ENCODE peak calls at places on chromosomes 5 and 9, in five cellular contexts. Q, Z, R, N and X are unnamed samples.

GRCh38 chr5:36655171-36655570 is 48.8 kb downstream of the SLC1A3 start:
- DNase-seq in N (peak), Q (no peak), R (no peak), Z (peak), X (no peak)

GRCh38 chr5:93819666-93820065 is 78.3 kb upstream of the POU5F2 start:
- DNase-seq in Z (peak), R (no peak), Q (no peak), N (peak), X (no peak)

GRCh38 chr5:149940077-149940574 is 4.5 kb downstream of the PDE6A start:
- DNase-seq in Z (no peak), N (no peak), Q (no peak), R (no peak), X (no peak)

GRCh38 chr9:113187935-113188595 is 33.0 kb downstream of the FKBP15 start:
- DNase-seq in N (peak), R (peak), Q (peak), Z (no peak), X (no peak)

GRCh38 chr9:38371495-38371894 is 21.0 kb upstream of the ALDH1B1 start:
- DNase-seq in Z (peak), R (peak), Q (peak), N (no peak), X (peak)

GRCh38 chr9:136311433-136312375 is 7.8 kb upstream of the CCDC187 start:
- DNase-seq in Z (no peak), N (peak), Q (no peak), R (no peak), X (no peak)

GRCh38 chr5:90873033-90873517 is 314.5 kb downstream of the ADGRV1 start:
- DNase-seq in Q (peak), Z (no peak), N (no peak), R (no peak), X (peak)

GRCh38 chr5:85648495-85648894 is 969.2 kb upstream of the COX7C start:
- DNase-seq in R (no peak), N (no peak), Q (no peak), Z (no peak), X (no peak)

GRCh38 chr5:96434201-96434645 is 1.2 kb upstream of the PCSK1 start:
- DNase-seq in N (peak), Z (peak), R (no peak), Q (peak), X (peak)

DNA sequence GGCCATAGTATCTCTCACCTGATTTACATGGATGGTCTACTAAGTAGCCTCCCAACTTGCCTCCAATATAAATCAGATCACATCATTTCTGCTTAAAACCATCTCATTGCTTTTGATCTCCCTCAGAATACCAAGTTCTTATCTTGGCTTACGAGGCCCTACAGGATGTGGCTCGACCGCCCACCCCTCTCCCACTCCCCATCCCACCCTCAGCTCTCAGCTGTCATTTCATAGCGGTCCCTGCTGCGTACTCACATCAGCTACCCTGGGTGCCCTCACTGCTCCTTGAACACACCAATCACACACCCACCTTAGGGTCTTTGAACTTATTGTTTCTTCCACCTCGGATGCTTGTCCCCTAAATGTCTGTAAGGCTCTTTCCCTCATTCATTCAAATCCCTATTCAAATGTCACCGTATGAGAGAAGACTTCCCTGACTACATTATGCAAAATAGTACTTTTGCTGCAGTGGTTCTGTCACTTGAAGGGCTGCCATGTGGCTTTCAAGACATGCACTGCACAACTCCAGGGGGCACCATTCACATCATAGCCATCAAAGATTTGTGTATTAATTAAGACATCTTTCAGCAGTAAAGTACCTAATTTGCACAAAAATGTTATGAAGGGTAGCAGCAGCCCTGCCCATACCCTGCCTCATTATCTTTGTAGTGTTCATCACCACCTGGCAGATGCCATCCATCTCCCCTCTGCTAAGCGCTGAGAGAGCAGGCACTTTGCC is 171.1 kb downstream of the ENC1 start:
- DNase-seq in Q (no peak), R (no peak), N (no peak), Z (no peak), X (no peak)
- H3K27ac ChIP-seq in Q (no peak), R (no peak), N (no peak), Z (no peak), X (no peak)

GRCh38 chr5:176359658-176360057 is 1.9 kb downstream of the KIAA1191 start:
- DNase-seq in R (no peak), Z (no peak), N (no peak), Q (no peak), X (no peak)
- H3K4me3 ChIP-seq in R (no peak), Z (peak), N (no peak), Q (no peak), X (no peak)

GRCh38 chr5:81187885-81188284 is 45.2 kb upstream of the CKMT2 start:
- DNase-seq in N (peak), Z (no peak), R (no peak), Q (peak), X (no peak)

GRCh38 chr5:81183811-81184748 is 49.0 kb upstream of the CKMT2 start:
- DNase-seq in Q (no peak), N (no peak), Z (no peak), R (no peak), X (no peak)

GRCh38 chr5:81182396-81183390 is 50.4 kb upstream of the CKMT2 start:
- DNase-seq in Z (no peak), Q (no peak), R (no peak), N (no peak), X (no peak)

GRCh38 chr5:81181576-81182316 is 51.4 kb upstream of the CKMT2 start:
- DNase-seq in R (no peak), Z (peak), Q (no peak), N (no peak), X (no peak)

GRCh38 chr5:81184749-81185110 is 48.4 kb upstream of the CKMT2 start:
- DNase-seq in Z (no peak), Q (no peak), R (no peak), N (no peak), X (no peak)
- H3K27ac ChIP-seq in Z (no peak), Q (no peak), R (no peak), N (no peak), X (no peak)

DNA sequence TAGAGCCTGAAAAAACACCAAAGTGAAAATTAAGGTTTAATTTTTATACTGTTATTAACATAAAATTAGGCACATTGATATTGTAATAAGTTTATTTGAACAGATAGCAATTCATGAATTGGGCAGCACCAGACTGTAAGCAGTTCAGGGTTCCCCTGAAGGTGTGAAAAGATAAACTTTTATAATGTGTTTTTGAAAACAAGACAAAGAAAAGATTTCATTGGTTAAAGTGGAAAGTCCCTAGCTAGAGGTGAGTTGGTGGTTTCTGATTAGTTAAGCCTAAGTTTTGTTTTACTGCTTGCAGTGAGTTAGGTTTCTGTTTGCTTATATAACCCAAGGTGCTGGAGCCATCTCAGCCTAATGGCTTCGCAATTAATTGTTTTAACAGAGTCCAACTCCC is 96.5 kb upstream of the RPS23 start:
- DNase-seq in N (no peak), Q (no peak), Z (no peak), R (no peak), X (no peak)
- H3K4me3 ChIP-seq in N (no peak), Q (no peak), Z (no peak), R (no peak), X (no peak)

GRCh38 chr9:76472925-76473324 is 13.9 kb downstream of the GCNT1 start:
- DNase-seq in N (no peak), Z (no peak), R (no peak), Q (no peak), X (no peak)

GRCh38 chr9:76474419-76474818 is 15.4 kb downstream of the GCNT1 start:
- DNase-seq in R (no peak), N (no peak), Q (no peak), Z (no peak), X (no peak)

DNA sequence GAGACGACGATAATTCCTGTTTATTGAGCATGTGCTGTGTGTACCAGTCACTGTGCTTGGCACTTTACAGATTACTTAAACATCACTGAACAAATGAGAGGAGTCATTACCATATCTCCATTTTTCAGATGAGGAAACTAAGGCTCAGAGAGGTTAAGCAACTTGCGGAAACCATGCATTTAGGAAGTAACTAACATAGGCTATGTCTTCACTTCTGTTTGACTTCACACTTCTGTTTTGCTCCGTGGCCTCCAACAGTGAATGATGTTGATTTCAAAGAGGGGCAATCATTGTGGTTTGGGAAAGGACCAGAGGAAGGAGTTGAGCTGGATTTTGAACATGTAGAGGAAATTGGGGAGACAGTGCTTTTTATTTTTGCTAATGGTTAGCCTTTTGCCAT is 16.7 kb downstream of the GCNT1 start:
- DNase-seq in N (no peak), Q (no peak), R (no peak), Z (no peak), X (no peak)
- H3K27ac ChIP-seq in N (no peak), Q (no peak), R (no peak), Z (no peak), X (no peak)